ENCODE peak calls at places on chromosomes 16 and 17, in four cellular contexts. R is A673, G is MM.1S, X is dorsolateral prefrontal cortex. U is an unnamed sample.

GRCh38 chr16:28003923-28004322 is 59.6 kb downstream of the GSG1L start:
- DNase-seq in G (no peak), R (no peak), X (no peak), U (no peak)

GRCh38 chr16:57616241-57616640 is 12.2 kb upstream of the ADGRG1 start:
- DNase-seq in X (no peak), G (no peak), R (no peak), U (peak; percentile 12)

GRCh38 chr16:25051446-25052160 is 36.4 kb upstream of the ARHGAP17 start:
- DNase-seq in R (peak; percentile 22), X (no peak), G (no peak), U (no peak)

GRCh38 chr16:56965149-56965938 is 3.6 kb downstream of the CETP start:
- DNase-seq in R (no peak), G (no peak), X (no peak), U (no peak)

GRCh38 chr17:74446551-74447500 is 14.9 kb downstream of the GPRC5C start:
- DNase-seq in G (no peak), X (no peak), R (no peak), U (peak; percentile 62)

GRCh38 chr16:9107025-9107970 is 15.9 kb downstream of the HAPSTR1 start:
- DNase-seq in R (no peak), G (no peak), X (no peak), U (no peak)

GRCh38 chr17:57677301-57677700 is 67.8 kb downstream of the CCDC182 start:
- DNase-seq in G (no peak), R (no peak), X (no peak), U (no peak)

GRCh38 chr16:77869997-77870813 is 81.8 kb downstream of the VAT1L start:
- DNase-seq in R (peak; percentile 29), G (no peak), X (no peak), U (no peak)

GRCh38 chr16:89870440-89870839 is 3.0 kb upstream of the TCF25 start:
- DNase-seq in R (no peak), X (no peak), G (no peak), U (no peak)

GRCh38 chr17:82058855-82059249 is 6.8 kb downstream of the DUS1L start:
- DNase-seq in G (no peak), R (no peak), X (no peak), U (no peak)

GRCh38 chr16:86515420-86515779 is 5.1 kb downstream of the FOXF1 start:
- DNase-seq in X (no peak), R (no peak), G (no peak), U (no peak)

GRCh38 chr17:72677714-72678390 is 414.6 kb downstream of the SLC39A11 start:
- DNase-seq in R (no peak), G (no peak), X (no peak), U (no peak)

GRCh38 chr16:81140930-81141780 is 45.0 kb upstream of the GCSH start:
- DNase-seq in R (no peak), X (no peak), G (no peak), U (peak; percentile 16)

GRCh38 chr17:73703216-73703615 is 59.0 kb upstream of the SDK2 start:
- DNase-seq in G (no peak), X (no peak), R (no peak), U (no peak)

GRCh38 chr17:30203471-30203981 is 32.0 kb downstream of the SLC6A4 start:
- DNase-seq in G (no peak), R (no peak), X (no peak), U (no peak)
- TF ChIP-seq CTCF in G (no peak), R (peak; percentile 13), X (no peak), U (no peak)

GRCh38 chr16:1338119-1338730 is 4.8 kb downstream of the BAIAP3 start:
- DNase-seq in R (no peak), X (no peak), G (no peak), U (no peak)
- TF ChIP-seq CTCF in R (peak; percentile 51), X (no peak), G (peak; percentile 35), U (no peak)

GRCh38 chr17:42566215-42566872 is 556 bp upstream of the MLX start:
- DNase-seq in G (no peak), X (no peak), R (no peak), U (no peak)

GRCh38 chr17:42568341-42569111 is 1.6 kb downstream of the MLX start:
- DNase-seq in R (no peak), X (no peak), G (no peak), U (no peak)

GRCh38 chr17:42564815-42565522 is 1.9 kb upstream of the MLX start:
- DNase-seq in R (no peak), X (no peak), G (no peak), U (no peak)

GRCh38 chr17:42565523-42566214 is 1.2 kb upstream of the MLX start:
- DNase-seq in X (no peak), G (no peak), R (no peak), U (no peak)

DNA sequence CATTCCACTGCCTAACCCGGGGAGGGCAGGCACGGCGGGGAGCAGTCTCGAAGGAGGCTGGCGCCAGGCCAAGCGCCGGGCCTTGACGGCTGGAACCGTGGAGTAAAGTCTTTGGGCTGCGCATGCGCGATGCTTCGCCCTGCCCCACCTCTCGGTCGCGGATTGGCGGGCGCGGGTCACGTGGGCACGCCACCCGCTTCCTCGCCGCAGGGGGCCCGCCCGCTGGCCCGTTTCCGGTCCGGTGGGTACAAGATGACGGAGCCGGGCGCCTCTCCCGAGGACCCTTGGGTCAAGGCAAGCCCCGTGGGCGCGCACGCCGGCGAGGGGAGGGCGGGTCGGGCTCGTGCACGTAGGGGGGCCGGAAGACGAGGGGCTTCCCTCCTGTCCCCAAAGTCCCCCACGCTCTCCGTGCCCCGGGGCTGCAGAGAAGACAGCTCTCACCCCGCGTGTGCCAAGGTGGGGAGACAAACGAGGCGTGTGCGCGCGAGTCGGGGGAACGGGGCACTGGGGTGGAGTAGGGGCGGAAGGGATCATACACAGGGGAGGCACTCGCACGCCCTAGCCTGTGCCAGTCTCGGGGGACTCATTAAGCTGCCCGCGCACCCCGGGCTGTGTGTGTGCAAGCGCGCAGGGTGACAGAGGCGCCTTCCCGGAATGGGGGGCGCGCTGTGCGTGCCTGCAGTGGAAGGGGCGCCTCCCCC is at the start of gene MLX:
- DNase-seq in G (peak; percentile 93), R (peak; percentile 91), X (peak; percentile 89), U (peak; percentile 92)
- TF ChIP-seq CTCF in G (no peak), R (no peak), X (peak; percentile 8), U (no peak)

DNA sequence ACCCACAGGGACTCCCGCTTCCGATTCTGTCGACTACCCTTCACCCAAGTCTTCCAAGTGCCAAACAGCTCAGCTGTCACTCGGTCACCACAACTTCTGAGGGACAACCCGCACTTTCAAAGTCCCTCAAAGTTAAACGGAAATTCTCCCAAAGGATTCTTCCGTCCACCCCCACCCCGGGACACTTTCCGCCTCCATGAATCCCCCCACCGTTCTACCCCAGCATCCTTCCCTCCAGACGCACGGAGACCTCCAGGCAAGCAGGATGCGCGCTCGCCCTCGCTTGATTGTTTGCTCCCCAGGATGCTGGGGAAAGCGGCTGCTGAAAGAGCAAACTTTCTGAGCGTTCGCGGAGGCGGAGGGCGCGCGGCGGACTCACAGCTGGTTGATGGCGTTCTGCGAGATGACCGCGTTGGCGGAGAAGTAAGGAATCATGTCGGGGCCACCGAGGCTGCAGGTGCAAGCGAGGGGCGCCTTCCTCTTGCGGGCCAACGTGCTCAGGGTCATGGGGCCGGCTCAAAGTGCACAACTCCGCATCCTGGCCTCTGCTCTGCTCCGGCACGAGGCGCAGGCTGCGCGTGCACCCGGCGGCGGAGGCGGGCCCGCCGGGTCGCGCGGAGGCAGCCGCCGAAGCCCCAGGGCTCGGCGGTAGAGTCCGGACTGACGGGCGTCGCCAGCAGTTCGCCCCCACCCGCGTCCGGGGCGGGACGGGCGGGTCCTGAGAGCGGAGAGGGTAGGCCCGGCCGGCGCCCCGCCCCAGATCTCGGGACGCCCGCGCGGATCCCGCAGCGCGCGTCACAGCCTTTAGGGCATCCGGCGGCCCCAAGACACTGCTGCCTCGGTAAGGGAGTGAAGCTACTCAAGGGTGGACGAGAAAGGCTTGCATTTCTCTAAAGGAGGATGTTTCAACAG is 138.3 kb upstream of the CORO6 start:
- DNase-seq in G (peak; percentile 90), R (peak; percentile 95), X (peak; percentile 79), U (peak; percentile 89)
- TF ChIP-seq CTCF in G (no peak), R (no peak), X (peak; percentile 22), U (no peak)

U was measured in testis.